ENCODE peak calls at places on chromosomes 2 and 18, in seven cellular contexts. T is RWPE2, O is breast epithelium, S is heart left ventricle, K is mammary epithelial cell, B is stomach, F is HCT116. V is an unnamed sample. For H3K4me1, the result is how much of the 10 kb centered on the place peaks cover.

GRCh38 chr2:18662689-18663088 is 73.3 kb upstream of the NT5C1B start:
- DNase-seq in T (no peak), O (no peak), S (no peak), K (peak), B (no peak), F (no peak), V (no peak)

GRCh38 chr2:158575051-158575635 is 118.4 kb downstream of the PKP4 start:
- DNase-seq in T (no peak), O (no peak), S (no peak), K (no peak), B (no peak), F (no peak), V (no peak)

GRCh38 chr2:72198532-72199241 is 51.0 kb upstream of the CYP26B1 start:
- DNase-seq in T (no peak), O (no peak), S (no peak), K (peak), B (no peak), F (no peak), V (no peak)

GRCh38 chr2:203025592-203025991 is 10.9 kb downstream of the NBEAL1 start:
- DNase-seq in T (no peak), O (no peak), S (no peak), K (peak), B (no peak), F (no peak), V (no peak)

GRCh38 chr2:67446504-67446911 is 49.4 kb downstream of the ETAA1 start:
- DNase-seq in T (no peak), O (no peak), S (no peak), K (peak), B (no peak), F (no peak), V (peak)

GRCh38 chr2:133489641-133490411 is 78.4 kb downstream of the NCKAP5 start:
- DNase-seq in T (no peak), O (no peak), S (no peak), K (no peak), B (no peak), F (no peak), V (no peak)

GRCh38 chr2:179051250-179051649 is 1.3 kb upstream of the CCDC141 start:
- DNase-seq in T (no peak), O (no peak), S (no peak), K (no peak), B (no peak), F (no peak), V (no peak)

GRCh38 chr18:4282954-4283353 is 172.2 kb downstream of the DLGAP1 start:
- DNase-seq in T (no peak), O (no peak), S (no peak), K (no peak), B (no peak), F (no peak), V (no peak)

GRCh38 chr2:129469389-129469788 is 510.1 kb upstream of the RAB6C start:
- DNase-seq in T (no peak), O (no peak), S (no peak), K (no peak), B (no peak), F (no peak), V (peak)

GRCh38 chr18:46155652-46156051 is 51.5 kb downstream of the HAUS1 start:
- DNase-seq in T (no peak), O (no peak), S (no peak), K (peak), B (no peak), F (no peak), V (peak)

GRCh38 chr2:177241771-177242135 is 22.8 kb downstream of the NFE2L2 start:
- DNase-seq in T (no peak), O (no peak), S (no peak), K (no peak), B (no peak), F (no peak), V (no peak)

GRCh38 chr2:237479747-237480146 is 7.3 kb upstream of the MLPH start:
- DNase-seq in T (no peak), O (no peak), S (no peak), K (no peak), B (no peak), F (no peak), V (no peak)

GRCh38 chr2:238216651-238217184 is 13.2 kb upstream of the ILKAP start:
- DNase-seq in T (no peak), O (no peak), S (no peak), K (no peak), B (no peak), F (no peak), V (no peak)

GRCh38 chr18:21703241-21703820 is 1.2 kb downstream of the ABHD3 start:
- DNase-seq in T (no peak), O (no peak), S (no peak), K (peak), B (peak), F (no peak), V (peak)

GRCh38 chr2:75606851-75607798 is 39.5 kb upstream of the MRPL19 start:
- DNase-seq in T (no peak), O (no peak), S (no peak), K (peak), B (no peak), F (no peak), V (peak)

GRCh38 chr2:61538920-61539559 is 884 bp upstream of the XPO1 start:
- DNase-seq in T (no peak), O (no peak), S (peak), K (peak), B (no peak), F (peak), V (peak)

GRCh38 chr2:40123746-40124145 is 328.1 kb downstream of the SLC8A1 start:
- DNase-seq in T (no peak), O (no peak), S (no peak), K (no peak), B (no peak), F (no peak), V (no peak)

GRCh38 chr18:55096261-55097026 is 137.2 kb upstream of the CCDC68 start:
- DNase-seq in T (no peak), O (no peak), S (peak), K (peak), B (no peak), F (peak), V (peak)

GRCh38 chr2:32425719-32426141 is 68.9 kb downstream of the BIRC6 start:
- DNase-seq in T (no peak), O (no peak), S (no peak), K (no peak), B (no peak), F (no peak), V (no peak)

GRCh38 chr2:38652431-38653273 is 13.3 kb upstream of the GALM start:
- DNase-seq in T (no peak), O (no peak), S (no peak), K (no peak), B (no peak), F (no peak), V (no peak)

GRCh38 chr18:78519394-78520062 is 460.1 kb upstream of the SALL3 start:
- DNase-seq in T (no peak), O (no peak), S (no peak), K (no peak), B (peak), F (no peak), V (no peak)
- H3K4me1 ChIP-seq in T (under half), O (under half), S (under half), K (under half), B (under half), F (under half), V (under half)

GRCh38 chr2:100909571-100909970 is 89.6 kb downstream of the NPAS2 start:
- DNase-seq in T (no peak), O (no peak), S (no peak), K (no peak), B (no peak), F (no peak), V (no peak)
- H3K27ac ChIP-seq in T (no peak), O (no peak), S (no peak), K (no peak), B (no peak), F (no peak), V (no peak)

DNA sequence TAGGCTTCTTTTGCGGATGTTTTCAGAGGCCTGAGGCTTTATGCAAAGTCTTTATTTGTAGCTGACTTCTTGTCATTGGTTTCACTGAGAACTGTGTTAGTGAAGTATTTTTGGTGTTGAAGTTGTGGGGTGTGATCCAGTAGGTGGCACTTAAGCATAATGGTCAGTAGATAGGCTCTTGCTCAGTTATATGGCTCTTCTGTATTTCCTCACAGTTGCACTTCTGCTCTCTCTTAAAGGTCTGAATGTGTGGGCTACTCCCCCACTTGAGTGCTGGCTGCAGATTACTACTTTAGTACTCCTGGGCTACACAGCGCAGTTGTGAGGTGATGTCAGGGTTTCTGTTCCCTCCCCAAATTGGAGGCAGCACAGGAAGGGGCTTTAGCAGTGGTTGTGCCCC is 133.8 kb upstream of the SCN7A start:
- DNase-seq in T (no peak), O (no peak), S (no peak), K (no peak), B (no peak), F (no peak), V (no peak)
- TF ChIP-seq CTCF in T (no peak), O (no peak), S (peak), K (no peak), B (no peak), F (no peak), V (no peak)

DNA sequence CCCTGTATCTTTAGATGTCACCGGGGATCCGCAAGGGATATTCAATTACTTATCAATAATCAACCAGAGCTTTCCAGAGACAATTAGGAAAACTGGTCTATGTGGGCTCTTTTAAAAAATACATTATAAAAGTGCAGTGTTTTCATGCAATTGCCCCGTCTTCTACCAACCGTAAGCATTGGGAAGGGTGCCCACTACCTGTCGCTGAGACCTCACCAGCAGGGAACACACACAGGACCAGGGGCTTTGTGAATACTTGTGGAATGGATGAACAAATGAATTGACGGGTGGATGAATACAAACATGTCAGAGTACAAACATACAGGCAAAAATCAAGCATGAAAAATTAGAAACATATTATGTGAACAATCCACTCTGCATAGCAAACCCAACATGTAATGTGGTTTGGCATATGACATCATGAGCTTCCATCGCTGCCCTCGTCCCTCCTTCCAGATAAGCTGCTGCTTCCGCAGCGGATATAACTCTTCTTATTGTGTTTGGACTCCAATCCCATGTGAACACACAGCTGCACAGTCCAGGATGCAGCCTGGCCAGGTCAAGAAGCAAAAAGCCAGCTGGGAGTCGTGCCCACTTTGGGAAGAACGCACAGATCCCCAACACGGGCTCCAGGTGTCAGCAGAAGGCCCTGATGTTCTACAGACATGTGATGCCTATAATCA is 5.3 kb downstream of the FHL2 start:
- DNase-seq in T (peak), O (no peak), S (peak), K (no peak), B (no peak), F (no peak), V (no peak)
- H3K4me1 ChIP-seq in T (half or more), O (under half), S (under half), K (half or more), B (half or more), F (half or more), V (under half)

DNA sequence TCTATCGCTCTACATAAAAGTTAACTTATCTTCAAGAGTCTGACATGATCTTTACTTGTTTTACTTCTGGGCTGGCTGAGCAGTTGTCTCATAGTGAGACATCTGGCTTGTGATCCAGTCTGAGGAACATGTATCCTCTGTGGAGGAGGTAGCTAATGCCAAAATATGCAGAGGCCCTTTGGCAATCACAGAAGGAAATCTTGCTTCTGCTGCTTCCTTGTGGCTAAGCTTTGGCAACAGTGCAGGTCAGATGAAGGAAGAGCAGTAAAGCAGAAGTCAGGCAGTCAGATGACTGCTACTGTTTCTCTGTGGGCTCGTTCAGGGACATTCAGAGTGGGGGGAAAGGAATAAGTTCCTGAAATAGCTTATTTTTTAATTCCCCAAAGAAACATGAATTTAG is 22.3 kb downstream of the DOK1 start:
- DNase-seq in T (no peak), O (no peak), S (no peak), K (peak), B (no peak), F (no peak), V (no peak)
- H3K27ac ChIP-seq in T (no peak), O (peak), S (peak), K (no peak), B (no peak), F (no peak), V (no peak)

GRCh38 chr18:58896734-58897508 is 32.2 kb downstream of the ZNF532 start:
- DNase-seq in T (no peak), O (no peak), S (no peak), K (no peak), B (no peak), F (no peak), V (no peak)
- TF ChIP-seq CTCF in T (no peak), O (no peak), S (no peak), K (no peak), B (no peak), F (no peak), V (peak)

GRCh38 chr2:45293182-45293581 is 283.9 kb upstream of the SIX2 start:
- DNase-seq in T (no peak), O (no peak), S (no peak), K (no peak), B (no peak), F (no peak), V (no peak)

GRCh38 chr2:45288532-45288931 is 279.3 kb upstream of the SIX2 start:
- DNase-seq in T (no peak), O (no peak), S (no peak), K (peak), B (no peak), F (no peak), V (no peak)

GRCh38 chr2:45289018-45289417 is 279.8 kb upstream of the SIX2 start:
- DNase-seq in T (no peak), O (no peak), S (no peak), K (no peak), B (no peak), F (no peak), V (no peak)

GRCh38 chr2:45289997-45290673 is 280.9 kb upstream of the SIX2 start:
- DNase-seq in T (no peak), O (no peak), S (no peak), K (no peak), B (no peak), F (no peak), V (no peak)

GRCh38 chr2:45291283-45291682 is 282.0 kb upstream of the SIX2 start:
- DNase-seq in T (no peak), O (no peak), S (no peak), K (no peak), B (no peak), F (no peak), V (no peak)
- H3K4me1 ChIP-seq in T (under half), O (under half), S (under half), K (under half), B (under half), F (under half), V (under half)

DNA sequence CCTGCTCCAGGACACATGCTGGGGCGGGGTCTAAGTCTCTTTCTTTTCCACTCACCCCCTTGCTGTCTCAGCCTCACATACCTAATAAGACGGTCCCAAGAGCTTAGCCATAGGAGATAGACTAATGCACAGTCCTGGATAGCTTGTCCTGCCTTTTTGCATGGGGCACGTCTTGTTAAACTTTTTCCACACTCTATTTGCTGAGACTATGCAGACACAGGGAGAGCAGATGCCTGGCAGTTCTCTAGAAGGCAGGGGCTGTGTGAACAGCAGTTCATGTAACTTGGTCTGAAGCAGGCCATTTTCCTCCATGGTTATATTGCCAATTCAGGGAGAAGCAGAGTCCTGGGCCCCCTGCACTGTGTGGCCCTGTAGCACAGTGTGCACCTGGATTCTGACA is 142.1 kb downstream of the SEPTIN10 start:
- DNase-seq in T (no peak), O (no peak), S (no peak), K (no peak), B (no peak), F (no peak), V (no peak)
- H3K27ac ChIP-seq in T (no peak), O (no peak), S (no peak), K (no peak), B (no peak), F (no peak), V (no peak)

GRCh38 chr18:63523660-63524059 is 18.5 kb upstream of the SERPINB12 start:
- DNase-seq in T (no peak), O (no peak), S (no peak), K (no peak), B (no peak), F (no peak), V (no peak)
- TF ChIP-seq CTCF in T (peak), O (no peak), S (no peak), K (peak), B (no peak), F (no peak), V (peak)

V was measured in foreskin keratinocyte.